ENCODE peak calls at places on chromosomes 11 and 22, in ten cellular contexts. Q is posterior vena cava; E is body of pancreas; T is RPMI7951; W is left colon; M is T-helper 9 cell; F is hippocampal formation; X is AG08395; B is EH; I is stimulated activated CD4-positive, alpha-beta T cell treated with anti-CD3 and anti-CD28 coated beads, TNF-alpha, amount 100 ng/mL, for 1 hour. S is an unnamed sample.

GRCh38 chr22:48155446-48155845 is 1393.0 kb downstream of the TBC1D22A start:
- DNase-seq in M (no peak), Q (no peak), T (no peak), I (no peak), F (no peak), B (no peak), E (no peak), X (no peak), W (no peak), S (no peak)

GRCh38 chr11:95076416-95076815 is 9.7 kb downstream of the SRSF8 start:
- DNase-seq in W (no peak), X (no peak), Q (no peak), I (no peak), T (no peak), F (no peak), M (no peak), B (peak; percentile 72), E (peak; percentile 64), S (no peak)

GRCh38 chr11:1330473-1330872 is 21.0 kb upstream of the TOLLIP start:
- DNase-seq in X (no peak), M (no peak), F (no peak), W (no peak), I (no peak), Q (no peak), E (no peak), B (no peak), T (no peak), S (no peak)

GRCh38 chr22:43998865-43999264 is 25.2 kb upstream of the PARVB start:
- DNase-seq in M (no peak), F (no peak), W (no peak), T (no peak), I (no peak), B (no peak), E (no peak), Q (no peak), X (no peak), S (no peak)

GRCh38 chr22:49005557-49005956 is 822.1 kb downstream of the BRD1 start:
- DNase-seq in B (no peak), T (no peak), I (no peak), E (no peak), W (no peak), X (no peak), Q (no peak), F (no peak), M (no peak), S (no peak)

GRCh38 chr22:26792522-26792921 is 135.1 kb downstream of the MIAT start:
- DNase-seq in I (no peak), B (no peak), X (no peak), Q (no peak), T (no peak), F (no peak), E (no peak), W (no peak), M (no peak), S (no peak)

GRCh38 chr22:33519140-33519973 is 400.9 kb downstream of the LARGE1 start:
- DNase-seq in X (peak; percentile 77), F (peak; percentile 60), T (no peak), M (no peak), B (peak; percentile 53), E (peak; percentile 63), W (no peak), Q (peak; percentile 86), I (no peak), S (no peak)

GRCh38 chr11:130631119-130631518 is 182.7 kb downstream of the ADAMTS15 start:
- DNase-seq in F (no peak), Q (no peak), W (no peak), M (no peak), E (no peak), X (peak; percentile 90), B (peak; percentile 95), T (peak; percentile 96), I (no peak), S (peak; percentile 90)

GRCh38 chr11:1207451-1208360 is 15.2 kb upstream of the MUC5B start:
- DNase-seq in I (no peak), B (no peak), W (peak; percentile 22), E (no peak), F (no peak), T (no peak), M (no peak), X (no peak), Q (peak; percentile 76), S (no peak)

GRCh38 chr11:85961930-85962363 is 106.8 kb downstream of the CCDC83 start:
- DNase-seq in F (no peak), M (no peak), E (no peak), W (no peak), X (no peak), B (no peak), I (no peak), Q (no peak), T (peak; percentile 19), S (no peak)

GRCh38 chr11:39374963-39375698 is 2084.3 kb downstream of the LRRC4C start:
- DNase-seq in B (no peak), E (no peak), M (no peak), I (no peak), X (no peak), F (no peak), W (no peak), Q (no peak), T (peak; percentile 12), S (peak; percentile 31)

GRCh38 chr22:45516923-45517675 is 14.4 kb downstream of the FBLN1 start:
- DNase-seq in Q (no peak), W (no peak), E (no peak), X (peak; percentile 58), B (peak; percentile 86), F (no peak), M (no peak), I (no peak), T (peak; percentile 15), S (peak; percentile 57)

GRCh38 chr11:116694815-116695590 is 77.8 kb downstream of the BUD13 start:
- DNase-seq in M (no peak), Q (peak; percentile 54), B (no peak), X (no peak), F (no peak), W (peak; percentile 5), I (no peak), E (no peak), T (no peak), S (no peak)

GRCh38 chr11:8381871-8382396 is 118.3 kb upstream of the LMO1 start:
- DNase-seq in B (no peak), E (no peak), F (no peak), X (no peak), W (no peak), M (no peak), I (no peak), T (no peak), Q (no peak), S (no peak)

GRCh38 chr11:129731316-129731715 is 84.3 kb upstream of the TMEM45B start:
- DNase-seq in E (no peak), Q (no peak), W (no peak), X (no peak), B (no peak), M (no peak), F (no peak), T (no peak), I (no peak), S (no peak)

GRCh38 chr22:30694171-30694637 is 470 bp upstream of the OSBP2 start:
- DNase-seq in F (peak; percentile 54), W (peak; percentile 62), X (peak; percentile 16), E (peak; percentile 81), T (peak; percentile 12), B (peak; percentile 11), Q (peak; percentile 81), M (peak; percentile 21), I (peak; percentile 2), S (no peak)

GRCh38 chr11:67281552-67282150 is 7.5 kb upstream of the ANKRD13D start:
- DNase-seq in T (no peak), I (no peak), X (no peak), B (no peak), W (no peak), F (no peak), E (peak; percentile 1), M (peak; percentile 0), Q (peak; percentile 78), S (no peak)

GRCh38 chr11:73414977-73415492 is 38.8 kb downstream of the RELT start:
- DNase-seq in B (peak; percentile 92), W (no peak), Q (no peak), X (peak; percentile 62), M (no peak), I (no peak), T (peak; percentile 74), F (peak; percentile 43), E (peak; percentile 36), S (peak; percentile 74)

GRCh38 chr11:35917676-35918075 is 26.2 kb upstream of the LDLRAD3 start:
- DNase-seq in X (no peak), W (no peak), B (no peak), M (no peak), F (no peak), I (no peak), Q (no peak), T (no peak), E (no peak), S (no peak)

GRCh38 chr11:35791088-35791958 is 128.7 kb downstream of the TRIM44 start:
- DNase-seq in M (no peak), F (peak; percentile 53), W (no peak), T (no peak), X (no peak), E (no peak), I (no peak), Q (no peak), B (peak; percentile 26), S (no peak)

GRCh38 chr22:47891609-47892008 is 1129.2 kb downstream of the TBC1D22A start:
- DNase-seq in F (no peak), T (no peak), Q (no peak), M (no peak), E (no peak), B (no peak), X (no peak), W (no peak), I (no peak), S (no peak)

GRCh38 chr22:39985383-39986045 is 9.2 kb upstream of the FAM83F start:
- DNase-seq in I (no peak), X (no peak), B (no peak), E (no peak), M (no peak), W (peak; percentile 52), T (no peak), Q (no peak), F (no peak), S (no peak)

GRCh38 chr11:82692981-82693380 is 40.7 kb downstream of the FAM181B start:
- DNase-seq in M (no peak), F (no peak), W (no peak), E (no peak), B (no peak), Q (no peak), X (no peak), I (no peak), T (no peak), S (no peak)

S was measured in HFFc6.